ENCODE peak calls at places on chromosome 21, in nine cellular contexts. X is GM03348; Z is AG04449; T is fibroblast of pulmonary artery; R is effector memory CD4-positive, alpha-beta T cell; E is activated CD8-positive, alpha-beta memory T cell treated with anti-CD3 and anti-CD28 coated beads for 24 hours; L is naive thymus-derived CD4-positive, alpha-beta T cell; P is T1000; W is amygdala. H is an unnamed sample.

GRCh38 chr21:28177008-28177603 is 815.6 kb downstream of the LTN1 start:
- DNase-seq in X (peak), Z (no peak), T (no peak), R (no peak), E (no peak), L (no peak), P (no peak), W (no peak), H (no peak)

GRCh38 chr21:36379236-36379635 is 6.0 kb upstream of the CHAF1B start:
- DNase-seq in X (no peak), Z (no peak), T (no peak), R (no peak), E (peak), L (no peak), P (no peak), W (no peak), H (no peak)

GRCh38 chr21:36385909-36386642 is 884 bp downstream of the CHAF1B start:
- DNase-seq in X (peak), Z (no peak), T (peak), R (no peak), E (no peak), L (no peak), P (no peak), W (no peak), H (no peak)

GRCh38 chr21:15406791-15407190 is 323.0 kb upstream of the USP25 start:
- DNase-seq in X (no peak), Z (no peak), T (no peak), R (no peak), E (no peak), L (no peak), P (no peak), W (no peak), H (no peak)

GRCh38 chr21:45320261-45320990 is 32.7 kb upstream of the POFUT2 start:
- DNase-seq in X (no peak), Z (no peak), T (no peak), R (no peak), E (no peak), L (no peak), P (no peak), W (no peak), H (no peak)

GRCh38 chr21:26199471-26199870 is 28.9 kb upstream of the APP start:
- DNase-seq in X (peak), Z (peak), T (peak), R (no peak), E (no peak), L (no peak), P (no peak), W (no peak), H (no peak)

GRCh38 chr21:42301371-42302291 is 13.6 kb downstream of the TFF3 start:
- DNase-seq in X (no peak), Z (no peak), T (no peak), R (no peak), E (no peak), L (no peak), P (no peak), W (no peak), H (no peak)

GRCh38 chr21:41564871-41565281 is 56.9 kb upstream of the TMPRSS2 start:
- DNase-seq in X (peak), Z (peak), T (peak), R (no peak), E (no peak), L (no peak), P (no peak), W (no peak), H (no peak)

GRCh38 chr21:31576428-31576827 is 83.1 kb upstream of the SOD1 start:
- DNase-seq in X (no peak), Z (no peak), T (peak), R (no peak), E (no peak), L (no peak), P (peak), W (no peak), H (no peak)

GRCh38 chr21:45011911-45012660 is 62.3 kb upstream of the ADARB1 start:
- DNase-seq in X (peak), Z (peak), T (peak), R (no peak), E (no peak), L (no peak), P (peak), W (no peak), H (no peak)

GRCh38 chr21:18646114-18646513 is 242.5 kb upstream of the TMPRSS15 start:
- DNase-seq in X (no peak), Z (no peak), T (no peak), R (no peak), E (no peak), L (no peak), P (no peak), W (no peak), H (no peak)

GRCh38 chr21:34707876-34708325 is 39.1 kb downstream of the CLIC6 start:
- DNase-seq in X (no peak), Z (no peak), T (no peak), R (no peak), E (peak), L (peak), P (no peak), W (no peak), H (no peak)

GRCh38 chr21:46412521-46413364 is 45.9 kb upstream of the DIP2A start:
- DNase-seq in X (no peak), Z (no peak), T (no peak), R (no peak), E (no peak), L (no peak), P (no peak), W (no peak), H (no peak)

GRCh38 chr21:27110956-27111355 is 144.1 kb upstream of the ADAMTS5 start:
- DNase-seq in X (no peak), Z (no peak), T (no peak), R (no peak), E (no peak), L (no peak), P (no peak), W (no peak), H (no peak)

GRCh38 chr21:38311091-38311490 is 54.3 kb downstream of the KCNJ15 start:
- DNase-seq in X (no peak), Z (no peak), T (no peak), R (no peak), E (no peak), L (no peak), P (no peak), W (no peak), H (no peak)

GRCh38 chr21:41141031-41141457 is 26.9 kb upstream of the BACE2 start:
- DNase-seq in X (peak), Z (peak), T (peak), R (no peak), E (no peak), L (no peak), P (no peak), W (no peak), H (no peak)

GRCh38 chr21:44957047-44957831 is 17.4 kb downstream of the SLX9 start:
- DNase-seq in X (no peak), Z (no peak), T (no peak), R (no peak), E (no peak), L (no peak), P (no peak), W (no peak), H (no peak)

H was measured in vagina.